ENCODE peak calls at places on chromosomes 13 and 19, in nine cellular contexts. P, T, J, G, N, S, L, Z and C are unnamed samples.

GRCh38 chr13:62879071-62879470 is 1463.4 kb upstream of the PCDH20 start:
- DNase-seq in P (no peak), T (no peak), J (no peak), G (no peak), N (peak), S (no peak), L (peak), Z (no peak), C (no peak)

GRCh38 chr19:35696835-35697234 is 7.5 kb upstream of the ZBTB32 start:
- DNase-seq in P (no peak), T (peak), J (no peak), G (no peak), N (no peak), S (no peak), L (no peak), Z (no peak), C (no peak)

GRCh38 chr13:64688893-64689677 is 2541.1 kb downstream of the PCDH9 start:
- DNase-seq in P (peak), T (peak), J (no peak), G (no peak), N (peak), S (no peak), L (no peak), Z (no peak), C (peak)

GRCh38 chr13:29893438-29893837 is 43.0 kb upstream of the UBL3 start:
- DNase-seq in P (no peak), T (no peak), J (no peak), G (no peak), N (no peak), S (no peak), L (no peak), Z (no peak), C (no peak)

GRCh38 chr19:28836366-28836765 is 376.6 kb downstream of the UQCRFS1 start:
- DNase-seq in P (no peak), T (no peak), J (no peak), G (no peak), N (no peak), S (no peak), L (no peak), Z (no peak), C (no peak)

GRCh38 chr13:59425211-59425721 is 738.5 kb downstream of the DIAPH3 start:
- DNase-seq in P (no peak), T (no peak), J (no peak), G (no peak), N (peak), S (no peak), L (peak), Z (no peak), C (peak)

GRCh38 chr19:41705393-41706174 is 2.8 kb upstream of the CEACAM5 start:
- DNase-seq in P (peak), T (peak), J (no peak), G (peak), N (no peak), S (peak), L (peak), Z (peak), C (no peak)

GRCh38 chr13:22128413-22129198 is 457.7 kb downstream of the FGF9 start:
- DNase-seq in P (no peak), T (no peak), J (no peak), G (no peak), N (peak), S (no peak), L (no peak), Z (no peak), C (no peak)

GRCh38 chr19:45677351-45678230 is 9.6 kb downstream of the GIPR start:
- DNase-seq in P (peak), T (peak), J (peak), G (peak), N (peak), S (peak), L (peak), Z (peak), C (peak)

GRCh38 chr13:26011996-26012688 is 39.7 kb downstream of the SHISA2 start:
- DNase-seq in P (no peak), T (no peak), J (no peak), G (peak), N (no peak), S (no peak), L (peak), Z (no peak), C (no peak)

GRCh38 chr13:60959427-60959826 is 456.2 kb downstream of the PCDH20 start:
- DNase-seq in P (peak), T (peak), J (no peak), G (no peak), N (no peak), S (no peak), L (no peak), Z (no peak), C (no peak)

GRCh38 chr19:29524912-29525870 is 603 bp upstream of the VSTM2B start:
- DNase-seq in P (no peak), T (no peak), J (no peak), G (no peak), N (no peak), S (peak), L (no peak), Z (no peak), C (no peak)

GRCh38 chr19:12757544-12758274 is 6.1 kb downstream of the BEST2 start:
- DNase-seq in P (peak), T (peak), J (peak), G (peak), N (peak), S (peak), L (peak), Z (peak), C (peak)

GRCh38 chr13:59658736-59659330 is 504.9 kb downstream of the DIAPH3 start:
- DNase-seq in P (no peak), T (no peak), J (no peak), G (no peak), N (no peak), S (no peak), L (no peak), Z (no peak), C (no peak)

GRCh38 chr13:95505976-95506375 is 46.5 kb upstream of the CLDN10 start:
- DNase-seq in P (no peak), T (no peak), J (no peak), G (no peak), N (no peak), S (no peak), L (no peak), Z (no peak), C (no peak)

GRCh38 chr19:13207237-13208130 is 57.3 kb downstream of the IER2 start:
- DNase-seq in P (peak), T (no peak), J (no peak), G (no peak), N (no peak), S (no peak), L (peak), Z (no peak), C (no peak)

GRCh38 chr13:26621731-26622401 is 64.4 kb downstream of the WASF3 start:
- DNase-seq in P (no peak), T (no peak), J (no peak), G (no peak), N (no peak), S (no peak), L (no peak), Z (no peak), C (no peak)

GRCh38 chr13:44718467-44718866 is 142.3 kb upstream of the TSC22D1 start:
- DNase-seq in P (no peak), T (no peak), J (no peak), G (no peak), N (no peak), S (no peak), L (no peak), Z (no peak), C (no peak)

GRCh38 chr13:67515895-67516294 is 285.8 kb upstream of the PCDH9 start:
- DNase-seq in P (peak), T (peak), J (no peak), G (no peak), N (peak), S (no peak), L (no peak), Z (no peak), C (no peak)

GRCh38 chr13:26585136-26585535 is 27.7 kb downstream of the WASF3 start:
- DNase-seq in P (no peak), T (no peak), J (no peak), G (no peak), N (peak), S (no peak), L (no peak), Z (no peak), C (peak)

GRCh38 chr19:51119089-51119488 is 5.6 kb upstream of the SIGLEC9 start:
- DNase-seq in P (no peak), T (peak), J (no peak), G (no peak), N (no peak), S (no peak), L (no peak), Z (no peak), C (no peak)

GRCh38 chr13:44237276-44237767 is 136.3 kb upstream of the SERP2 start:
- DNase-seq in P (peak), T (peak), J (no peak), G (no peak), N (peak), S (peak), L (peak), Z (peak), C (peak)

GRCh38 chr13:24392972-24393371 is 83.6 kb downstream of the C1QTNF9 start:
- DNase-seq in P (no peak), T (no peak), J (no peak), G (no peak), N (no peak), S (no peak), L (no peak), Z (no peak), C (no peak)

DNA sequence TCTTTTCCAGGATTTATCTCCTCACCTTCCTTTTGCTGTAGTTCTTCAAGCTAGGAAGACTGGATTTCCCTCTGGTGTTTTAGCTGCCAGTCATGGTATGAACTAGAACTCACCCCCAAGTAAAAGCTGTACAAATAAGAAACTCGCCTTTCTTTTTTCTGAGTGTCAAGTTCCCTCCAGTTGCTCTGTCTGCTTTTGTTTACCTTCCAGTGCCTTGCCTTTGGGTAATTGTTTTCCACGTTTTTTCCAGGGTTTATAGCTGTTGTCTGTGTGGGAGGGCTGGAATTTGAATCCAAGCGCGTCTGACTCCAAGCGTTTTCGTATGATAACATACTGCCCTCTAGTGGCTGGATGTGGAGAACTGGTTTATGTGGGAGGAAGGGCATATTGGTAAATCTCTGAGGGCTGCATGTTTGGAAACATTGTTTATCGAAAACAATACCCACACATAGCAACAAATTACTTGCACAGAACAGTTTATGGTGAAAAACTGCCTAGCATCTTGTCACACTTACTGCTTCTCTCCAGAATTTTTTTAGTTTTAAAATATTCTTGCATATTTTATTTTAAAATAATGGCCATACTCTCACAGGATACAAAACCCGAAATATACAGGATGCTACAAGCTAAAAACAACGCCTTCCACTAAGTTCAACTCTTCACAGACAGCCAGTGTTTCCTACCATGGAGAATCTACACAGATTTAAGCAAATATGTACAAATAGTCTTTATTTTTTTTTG is 19.2 kb downstream of the RCN3 start:
- DNase-seq in P (peak), T (peak), J (peak), G (peak), N (peak), S (peak), L (peak), Z (peak), C (peak)
- TF ChIP-seq CTCF in P (peak), T (peak), J (peak), G (peak), N (peak), S (peak), L (peak), Z (peak), C (peak)

GRCh38 chr19:17303940-17304267 is 679 bp upstream of the ABHD8 start:
- DNase-seq in P (no peak), T (peak), J (no peak), G (no peak), N (no peak), S (no peak), L (no peak), Z (no peak), C (no peak)

GRCh38 chr19:17306285-17306714 is 628 bp downstream of the MRPL34 start:
- DNase-seq in P (no peak), T (no peak), J (no peak), G (no peak), N (no peak), S (no peak), L (no peak), Z (no peak), C (no peak)

GRCh38 chr19:17305211-17305516 is 508 bp upstream of the MRPL34 start:
- DNase-seq in P (no peak), T (no peak), J (no peak), G (no peak), N (no peak), S (no peak), L (no peak), Z (no peak), C (no peak)

GRCh38 chr19:17304386-17305047 is 1.2 kb upstream of the MRPL34 start:
- DNase-seq in P (no peak), T (peak), J (no peak), G (no peak), N (no peak), S (no peak), L (no peak), Z (no peak), C (no peak)

DNA sequence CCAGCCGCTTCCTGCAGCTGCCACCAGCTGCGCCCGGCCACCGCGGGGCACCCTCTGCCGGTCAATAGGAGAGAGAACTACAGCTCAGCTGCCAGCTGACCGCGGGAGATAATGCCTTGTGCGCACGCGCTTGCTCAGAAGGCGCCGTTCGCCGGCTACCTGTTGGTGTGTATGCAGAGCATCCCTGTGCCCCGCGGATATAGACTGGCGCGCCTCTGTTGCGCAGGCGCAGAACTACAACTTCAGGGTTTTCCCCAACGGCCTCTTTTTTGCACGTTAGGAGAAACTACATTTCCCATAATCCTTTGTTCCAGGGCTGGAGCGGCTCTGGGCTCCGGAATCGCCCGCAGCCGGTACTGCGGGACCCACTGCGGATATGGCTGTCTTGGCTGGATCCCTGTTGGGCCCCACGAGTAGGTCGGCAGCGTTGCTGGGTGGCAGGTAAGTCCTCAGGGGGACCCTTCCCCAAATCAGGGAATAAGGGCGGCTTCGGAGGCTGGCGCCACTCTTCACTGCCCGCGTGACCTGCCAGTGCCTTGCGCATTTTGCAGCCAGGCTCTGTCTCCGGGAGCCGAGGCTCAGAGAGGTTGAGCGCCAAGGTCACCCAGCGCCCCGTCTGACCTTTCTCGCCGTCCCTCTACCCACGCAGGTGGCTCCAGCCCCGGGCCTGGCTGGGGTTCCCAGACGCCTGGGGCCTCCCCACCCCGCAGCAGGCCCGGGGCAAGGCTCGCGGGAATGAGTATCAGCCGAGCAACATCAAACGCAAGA is at the start of gene MRPL34:
- DNase-seq in P (peak), T (peak), J (peak), G (peak), N (peak), S (peak), L (peak), Z (peak), C (peak)
- TF ChIP-seq CTCF in P (peak), T (peak), J (peak), G (peak), N (peak), S (peak), L (peak), Z (peak), C (peak)

GRCh38 chr19:10828981-10829821 is 6.8 kb downstream of the TMED1 start:
- DNase-seq in P (no peak), T (no peak), J (no peak), G (no peak), N (no peak), S (no peak), L (no peak), Z (no peak), C (no peak)
- TF ChIP-seq CTCF in P (no peak), T (no peak), J (no peak), G (no peak), N (no peak), S (no peak), L (no peak), Z (no peak), C (peak)

GRCh38 chr19:5540208-5540607 is 27.5 kb downstream of the TINCR start:
- DNase-seq in P (no peak), T (no peak), J (no peak), G (no peak), N (no peak), S (no peak), L (no peak), Z (no peak), C (no peak)
- TF ChIP-seq CTCF in P (no peak), T (no peak), J (no peak), G (no peak), N (no peak), S (no peak), L (no peak), Z (no peak), C (no peak)

GRCh38 chr19:18401580-18402112 is 4.2 kb upstream of the LRRC25 start:
- DNase-seq in P (no peak), T (peak), J (no peak), G (no peak), N (peak), S (peak), L (peak), Z (no peak), C (peak)
- TF ChIP-seq CTCF in P (peak), T (peak), J (no peak), G (no peak), N (peak), S (no peak), L (peak), Z (no peak), C (peak)

GRCh38 chr19:1422360-1422759 is 15.0 kb downstream of the DAZAP1 start:
- DNase-seq in P (no peak), T (no peak), J (no peak), G (no peak), N (no peak), S (no peak), L (no peak), Z (no peak), C (no peak)

GRCh38 chr19:1421958-1422305 is 14.5 kb downstream of the DAZAP1 start:
- DNase-seq in P (no peak), T (no peak), J (no peak), G (no peak), N (no peak), S (no peak), L (no peak), Z (no peak), C (no peak)

GRCh38 chr19:1424182-1424955 is 13.8 kb upstream of the RPS15 start:
- DNase-seq in P (no peak), T (no peak), J (no peak), G (no peak), N (no peak), S (no peak), L (no peak), Z (no peak), C (no peak)

GRCh38 chr19:1423445-1424181 is 14.6 kb upstream of the RPS15 start:
- DNase-seq in P (no peak), T (no peak), J (no peak), G (no peak), N (no peak), S (no peak), L (no peak), Z (no peak), C (no peak)

GRCh38 chr19:1422943-1423342 is 15.3 kb upstream of the RPS15 start:
- DNase-seq in P (no peak), T (no peak), J (no peak), G (no peak), N (no peak), S (no peak), L (no peak), Z (no peak), C (no peak)
- TF ChIP-seq CTCF in P (no peak), T (no peak), J (no peak), G (no peak), N (no peak), S (no peak), L (no peak), Z (no peak), C (no peak)